ENCODE peak calls at places on chromosomes 1 and 21, in ten cellular contexts. E is lung microvascular endothelial cell, H is GM23248, J is non-pigmented ciliary epithelial cell, A is substantia nigra, D is A172, X is GM19239, K is mesothelial cell of epicardium, G is PC-3, I is tibial nerve. P is an unnamed sample.

GRCh38 chr1:234538930-234539649 is 60.1 kb upstream of the TARBP1 start:
- DNase-seq in J (no peak), G (no peak), D (no peak), X (no peak), K (no peak), I (no peak), H (no peak), E (no peak), A (no peak), P (no peak)

GRCh38 chr21:29633766-29634165 is 306.0 kb downstream of the GRIK1 start:
- DNase-seq in D (no peak), I (no peak), J (no peak), H (no peak), A (no peak), E (no peak), K (no peak), G (no peak), X (no peak), P (no peak)

GRCh38 chr21:26965567-26966359 is 1.1 kb downstream of the ADAMTS5 start:
- DNase-seq in H (peak), G (no peak), X (no peak), E (no peak), K (peak), I (no peak), J (no peak), A (no peak), D (no peak), P (peak)

GRCh38 chr21:45542667-45543370 is 579 bp upstream of the SLC19A1 start:
- DNase-seq in E (no peak), H (peak), G (no peak), X (no peak), K (peak), I (no peak), J (no peak), D (no peak), A (no peak), P (no peak)

GRCh38 chr1:161721738-161722343 is 497 bp downstream of the FCRLB start:
- DNase-seq in G (peak), A (no peak), I (no peak), J (peak), H (peak), E (no peak), K (no peak), D (peak), X (no peak), P (no peak)

GRCh38 chr21:18499761-18500376 is 96.3 kb upstream of the TMPRSS15 start:
- DNase-seq in J (peak), A (peak), H (peak), G (peak), D (peak), X (no peak), K (peak), E (peak), I (peak), P (no peak)

GRCh38 chr21:28745131-28746055 is 247.3 kb downstream of the LTN1 start:
- DNase-seq in A (peak), H (peak), J (peak), D (peak), K (peak), X (peak), E (peak), G (peak), I (peak), P (peak)

GRCh38 chr1:29945426-29945825 is 709.1 kb downstream of the PTPRU start:
- DNase-seq in H (no peak), E (no peak), A (no peak), G (no peak), K (no peak), D (no peak), J (no peak), X (no peak), I (no peak), P (no peak)

GRCh38 chr1:11940260-11940921 is 5.9 kb downstream of the PLOD1 start:
- DNase-seq in H (peak), A (peak), K (no peak), I (no peak), X (no peak), G (no peak), D (no peak), E (no peak), J (no peak), P (no peak)

GRCh38 chr1:181568736-181569135 is 85.4 kb downstream of the CACNA1E start:
- DNase-seq in D (no peak), E (no peak), A (no peak), J (no peak), G (no peak), X (no peak), I (no peak), K (no peak), H (no peak), P (no peak)

GRCh38 chr1:222098382-222098781 is 356.5 kb upstream of the DUSP10 start:
- DNase-seq in I (no peak), A (no peak), J (no peak), G (no peak), D (no peak), H (no peak), K (no peak), E (no peak), X (no peak), P (no peak)

GRCh38 chr1:53176452-53177344 is 19.9 kb upstream of the CPT2 start:
- DNase-seq in X (no peak), H (peak), J (no peak), E (no peak), A (peak), K (no peak), I (no peak), D (no peak), G (peak), P (no peak)

GRCh38 chr1:179952181-179952580 is 2.4 kb upstream of the CEP350 start:
- DNase-seq in K (no peak), D (no peak), J (no peak), I (no peak), A (no peak), E (no peak), H (no peak), G (no peak), X (no peak), P (no peak)

GRCh38 chr1:205182930-205183329 is 28.6 kb downstream of the DSTYK start:
- DNase-seq in E (no peak), A (no peak), K (no peak), J (no peak), D (no peak), G (no peak), I (no peak), H (no peak), X (no peak), P (no peak)